ENCODE peak calls at places on chromosomes 4 and X, in nine cellular contexts. L is MM.1S; G is K562; K is prostate gland; H is lower lobe of right lung; Z is ovary; X is stomach; B is right lobe of liver; R is effector memory CD4-positive, alpha-beta T cell. W is an unnamed sample. For H3K4me1, the result is how much of the 10 kb centered on the place peaks cover.

GRCh38 chr4:164012396-164013027 is 518.0 kb downstream of the TMA16 start:
- DNase-seq in L (peak), G (no peak), K (no peak), H (no peak), Z (no peak), X (peak), B (no peak), R (peak), W (no peak)

GRCh38 chr4:6362896-6363295 is 93.2 kb downstream of the WFS1 start:
- DNase-seq in L (peak), G (peak), K (no peak), H (no peak), Z (no peak), X (no peak), B (no peak), R (no peak), W (no peak)

GRCh38 chr4:1747603-1747967 is 26.3 kb downstream of the TACC3 start:
- DNase-seq in L (no peak), G (no peak), K (no peak), H (no peak), Z (no peak), X (no peak), B (no peak), R (no peak), W (no peak)

GRCh38 chr4:154189346-154189745 is 302.3 kb downstream of the DCHS2 start:
- DNase-seq in L (no peak), G (no peak), K (no peak), H (no peak), Z (no peak), X (no peak), B (no peak), R (no peak), W (no peak)

GRCh38 chr4:2247128-2248043 is 5.5 kb upstream of the HAUS3 start:
- DNase-seq in L (no peak), G (no peak), K (no peak), H (peak), Z (peak), X (peak), B (peak), R (no peak), W (peak)

GRCh38 chrX:129640737-129641136 is 14.0 kb downstream of the APLN start:
- DNase-seq in L (no peak), G (no peak), K (no peak), H (no peak), Z (no peak), X (no peak), B (no peak), R (no peak), W (no peak)

GRCh38 chr4:133148690-133149363 is at the start of gene PCDH10:
- DNase-seq in L (peak), G (peak), K (peak), H (peak), Z (peak), X (peak), B (peak), R (no peak), W (peak)

GRCh38 chr4:1401409-1402020 is 4.7 kb downstream of the NKX1-1 start:
- DNase-seq in L (no peak), G (no peak), K (no peak), H (peak), Z (no peak), X (peak), B (no peak), R (no peak), W (no peak)

GRCh38 chr4:4989083-4989622 is 30.1 kb downstream of the CYTL1 start:
- DNase-seq in L (no peak), G (no peak), K (no peak), H (no peak), Z (no peak), X (no peak), B (no peak), R (no peak), W (no peak)

GRCh38 chr4:123643691-123644090 is 247.1 kb downstream of the SPRY1 start:
- DNase-seq in L (no peak), G (no peak), K (no peak), H (no peak), Z (no peak), X (no peak), B (no peak), R (no peak), W (no peak)

GRCh38 chr4:104879854-104880253 is 266.8 kb upstream of the TET2 start:
- DNase-seq in L (no peak), G (no peak), K (no peak), H (no peak), Z (no peak), X (no peak), B (no peak), R (no peak), W (no peak)

GRCh38 chr4:52712172-52712990 is 38.8 kb downstream of the ERVMER34-1 start:
- DNase-seq in L (peak), G (peak), K (peak), H (peak), Z (peak), X (peak), B (peak), R (peak), W (peak)

GRCh38 chrX:30971761-30972603 is 82.9 kb upstream of the TAB3 start:
- DNase-seq in L (peak), G (peak), K (peak), H (no peak), Z (no peak), X (peak), B (no peak), R (no peak), W (no peak)

GRCh38 chrX:7205037-7205577 is 57.2 kb upstream of the PUDP start:
- DNase-seq in L (no peak), G (no peak), K (no peak), H (no peak), Z (no peak), X (no peak), B (no peak), R (no peak), W (no peak)

GRCh38 chr4:114563536-114564315 is 34.9 kb upstream of the UGT8 start:
- DNase-seq in L (no peak), G (no peak), K (no peak), H (no peak), Z (no peak), X (no peak), B (no peak), R (no peak), W (no peak)

GRCh38 chrX:151081016-151081415 is 95.4 kb upstream of the GPR50 start:
- DNase-seq in L (no peak), G (no peak), K (no peak), H (no peak), Z (no peak), X (no peak), B (no peak), R (no peak), W (no peak)

GRCh38 chr4:147782087-147782781 is 50.3 kb downstream of the ARHGAP10 start:
- DNase-seq in L (no peak), G (no peak), K (no peak), H (no peak), Z (no peak), X (no peak), B (no peak), R (no peak), W (no peak)

GRCh38 chr4:31375936-31376335 is 655.8 kb downstream of the PCDH7 start:
- DNase-seq in L (no peak), G (no peak), K (no peak), H (no peak), Z (no peak), X (no peak), B (no peak), R (no peak), W (no peak)

GRCh38 chr4:68267433-68267944 is 22.0 kb upstream of the TMPRSS11B start:
- DNase-seq in L (no peak), G (no peak), K (no peak), H (no peak), Z (no peak), X (no peak), B (no peak), R (no peak), W (no peak)

GRCh38 chrX:69211701-69212100 is 46.4 kb upstream of the PJA1 start:
- DNase-seq in L (no peak), G (no peak), K (no peak), H (no peak), Z (no peak), X (no peak), B (no peak), R (no peak), W (no peak)

GRCh38 chrX:25737540-25737939 is 400.6 kb upstream of the MAGEB18 start:
- DNase-seq in L (no peak), G (no peak), K (no peak), H (no peak), Z (no peak), X (no peak), B (no peak), R (no peak), W (no peak)

GRCh38 chr4:10461091-10461849 is 4.0 kb upstream of the ZNF518B start:
- DNase-seq in L (peak), G (peak), K (peak), H (peak), Z (peak), X (peak), B (peak), R (peak), W (peak)

GRCh38 chr4:22047793-22048192 is 99.2 kb upstream of the KCNIP4 start:
- DNase-seq in L (no peak), G (no peak), K (no peak), H (no peak), Z (no peak), X (no peak), B (no peak), R (no peak), W (no peak)

GRCh38 chr4:28117067-28117756 is 1256.6 kb downstream of the STIM2 start:
- DNase-seq in L (no peak), G (no peak), K (no peak), H (no peak), Z (no peak), X (no peak), B (no peak), R (no peak), W (no peak)

GRCh38 chrX:153499876-153500275 is 5.1 kb downstream of the BGN start:
- DNase-seq in L (no peak), G (no peak), K (no peak), H (no peak), Z (no peak), X (no peak), B (no peak), R (no peak), W (no peak)

GRCh38 chrX:153499258-153499657 is 4.5 kb downstream of the BGN start:
- DNase-seq in L (no peak), G (no peak), K (no peak), H (no peak), Z (no peak), X (no peak), B (no peak), R (no peak), W (no peak)

GRCh38 chrX:153495903-153496629 is 1.3 kb downstream of the BGN start:
- DNase-seq in L (no peak), G (no peak), K (no peak), H (no peak), Z (no peak), X (no peak), B (no peak), R (no peak), W (no peak)

GRCh38 chrX:153500676-153501280 is 6.0 kb downstream of the BGN start:
- DNase-seq in L (no peak), G (no peak), K (no peak), H (no peak), Z (no peak), X (no peak), B (no peak), R (no peak), W (no peak)

DNA sequence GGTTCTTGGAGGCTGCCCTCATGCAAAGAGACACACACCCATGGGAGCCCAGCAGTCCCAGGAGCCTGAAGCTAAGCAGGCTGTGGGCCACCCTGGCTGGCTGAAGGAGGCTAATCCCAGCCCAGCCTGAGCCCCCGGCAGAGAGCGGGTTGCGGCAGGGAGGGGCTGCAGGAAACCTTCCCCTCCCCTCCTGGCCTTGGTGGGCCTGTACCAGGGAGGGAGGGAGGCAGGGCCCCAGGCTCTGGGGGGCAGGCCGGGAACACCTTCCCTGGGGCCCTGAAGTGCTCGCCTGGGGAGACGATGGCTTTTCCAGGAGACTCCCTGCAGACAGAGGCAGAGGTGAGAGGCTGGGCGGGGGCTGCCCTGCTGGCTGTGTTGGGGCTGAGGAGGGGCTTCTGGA is 3.7 kb downstream of the BGN start:
- DNase-seq in L (no peak), G (no peak), K (no peak), H (no peak), Z (no peak), X (no peak), B (no peak), R (no peak), W (no peak)
- H3K4me1 ChIP-seq in L (under half), G (under half), K (under half), H (under half), Z (under half), X (under half), B (under half), R (under half), W (under half)

GRCh38 chr4:139457318-139457717 is 3.4 kb downstream of the RAB33B start:
- DNase-seq in L (no peak), G (no peak), K (no peak), H (no peak), Z (no peak), X (no peak), B (no peak), R (no peak), W (no peak)

GRCh38 chr4:139460565-139460964 is 6.6 kb downstream of the RAB33B start:
- DNase-seq in L (no peak), G (no peak), K (no peak), H (no peak), Z (no peak), X (no peak), B (no peak), R (no peak), W (no peak)

GRCh38 chr4:139461022-139461421 is 7.1 kb downstream of the RAB33B start:
- DNase-seq in L (no peak), G (peak), K (no peak), H (no peak), Z (no peak), X (no peak), B (no peak), R (no peak), W (no peak)

GRCh38 chr4:139458543-139458942 is 4.6 kb downstream of the RAB33B start:
- DNase-seq in L (no peak), G (no peak), K (no peak), H (no peak), Z (no peak), X (no peak), B (no peak), R (no peak), W (no peak)

GRCh38 chr4:139458999-139459398 is 5.1 kb downstream of the RAB33B start:
- DNase-seq in L (no peak), G (no peak), K (no peak), H (no peak), Z (no peak), X (no peak), B (no peak), R (no peak), W (no peak)
- H3K4me3 ChIP-seq in L (no peak), G (no peak), K (no peak), H (no peak), Z (no peak), X (no peak), B (peak), R (no peak), W (no peak)

GRCh38 chr4:142271832-142272231 is 574.3 kb downstream of the INPP4B start:
- DNase-seq in L (no peak), G (no peak), K (no peak), H (no peak), Z (no peak), X (no peak), B (no peak), R (no peak), W (no peak)
- H3K4me1 ChIP-seq in L (under half), G (under half), K (under half), H (under half), Z (under half), X (under half), B (under half), R (under half), W (under half)

GRCh38 chrX:18354369-18355329 is at the start of gene SCML2:
- DNase-seq in L (peak), G (peak), K (peak), H (peak), Z (peak), X (peak), B (peak), R (no peak), W (peak)
- H3K4me3 ChIP-seq in L (peak), G (peak), K (peak), H (peak), Z (peak), X (peak), B (peak), R (peak), W (peak)

GRCh38 chr4:137443031-137443800 is 89.1 kb downstream of the PCDH18 start:
- DNase-seq in L (no peak), G (no peak), K (no peak), H (no peak), Z (no peak), X (no peak), B (no peak), R (no peak), W (no peak)
- H3K4me1 ChIP-seq in L (under half), G (under half), K (under half), H (under half), Z (under half), X (under half), B (under half), R (under half), W (under half)

GRCh38 chr4:181820518-181820917 is 422.7 kb upstream of the TENM3 start:
- DNase-seq in L (no peak), G (no peak), K (no peak), H (no peak), Z (no peak), X (no peak), B (no peak), R (no peak), W (no peak)
- H3K4me3 ChIP-seq in L (no peak), G (no peak), K (no peak), H (no peak), Z (no peak), X (no peak), B (no peak), R (no peak), W (no peak)